ENCODE peak calls at places on chromosome 9, in seven cellular contexts. One of them, this sample, is unnamed.

GRCh38 chr9:112898872-112899281 is 8.2 kb upstream of the SLC46A2 start:
- DNase-seq in Calu3: no peak
- DNase-seq in transverse colon: no peak
- DNase-seq in heart right ventricle: no peak
- DNase-seq in GM12865: no peak
- DNase-seq in T follicular helper cell: no peak
- DNase-seq in GM04504: no peak
- DNase-seq in this sample: no peak

GRCh38 chr9:105007143-105007542 is 79.2 kb upstream of the ABCA1 start:
- DNase-seq in GM04504: peak
- DNase-seq in GM12865: no peak
- DNase-seq in T follicular helper cell: no peak
- DNase-seq in Calu3: peak
- DNase-seq in heart right ventricle: no peak
- DNase-seq in transverse colon: peak
- DNase-seq in this sample: no peak

GRCh38 chr9:136840140-136840876 is 2.0 kb upstream of the AJM1 start:
- DNase-seq in transverse colon: no peak
- DNase-seq in T follicular helper cell: no peak
- DNase-seq in GM12865: no peak
- DNase-seq in GM04504: no peak
- DNase-seq in Calu3: no peak
- DNase-seq in heart right ventricle: no peak
- DNase-seq in this sample: no peak

GRCh38 chr9:113772121-113772885 is 103.8 kb upstream of the ZNF618 start:
- DNase-seq in heart right ventricle: no peak
- DNase-seq in GM04504: peak
- DNase-seq in transverse colon: no peak
- DNase-seq in Calu3: no peak
- DNase-seq in T follicular helper cell: no peak
- DNase-seq in GM12865: no peak
- DNase-seq in this sample: no peak

GRCh38 chr9:77764894-77765780 is 117.0 kb upstream of the GNA14 start:
- DNase-seq in T follicular helper cell: no peak
- DNase-seq in Calu3: peak
- DNase-seq in transverse colon: no peak
- DNase-seq in heart right ventricle: no peak
- DNase-seq in GM04504: no peak
- DNase-seq in GM12865: peak
- DNase-seq in this sample: no peak

GRCh38 chr9:121810489-121810888 is 159.1 kb downstream of the DAB2IP start:
- DNase-seq in heart right ventricle: no peak
- DNase-seq in GM04504: no peak
- DNase-seq in T follicular helper cell: no peak
- DNase-seq in Calu3: no peak
- DNase-seq in transverse colon: no peak
- DNase-seq in GM12865: no peak
- DNase-seq in this sample: no peak

GRCh38 chr9:113621309-113621791 is 157.8 kb downstream of the RGS3 start:
- DNase-seq in Calu3: no peak
- DNase-seq in T follicular helper cell: no peak
- DNase-seq in GM12865: no peak
- DNase-seq in heart right ventricle: peak
- DNase-seq in transverse colon: peak
- DNase-seq in GM04504: peak
- DNase-seq in this sample: no peak

GRCh38 chr9:19239955-19240354 is 9.5 kb downstream of the DENND4C start:
- DNase-seq in T follicular helper cell: no peak
- DNase-seq in GM04504: no peak
- DNase-seq in GM12865: no peak
- DNase-seq in heart right ventricle: no peak
- DNase-seq in transverse colon: no peak
- DNase-seq in Calu3: no peak
- DNase-seq in this sample: no peak

GRCh38 chr9:29826421-29826820 is 2253.1 kb upstream of the C9orf72 start:
- DNase-seq in heart right ventricle: no peak
- DNase-seq in GM12865: no peak
- DNase-seq in GM04504: no peak
- DNase-seq in transverse colon: no peak
- DNase-seq in T follicular helper cell: no peak
- DNase-seq in Calu3: no peak
- DNase-seq in this sample: no peak

GRCh38 chr9:129237195-129237611 is 59.1 kb upstream of the IER5L start:
- DNase-seq in transverse colon: no peak
- DNase-seq in heart right ventricle: no peak
- DNase-seq in GM04504: peak
- DNase-seq in Calu3: no peak
- DNase-seq in T follicular helper cell: peak
- DNase-seq in GM12865: no peak
- DNase-seq in this sample: no peak